ENCODE peak calls at places on chromosomes 16 and 17, in six cellular contexts. C is mesendoderm, G is H9, K is IMR-90, F is H1, N is neuronal stem cell. H is an unnamed sample.

GRCh38 chr17:74619077-74619673 is 4.4 kb downstream of the CD300E start:
- DNase-seq in F (no peak), K (no peak), C (no peak), G (no peak), N (no peak), H (no peak)

GRCh38 chr17:41665566-41666335 is 22.9 kb upstream of the EIF1 start:
- DNase-seq in F (peak; percentile 97), C (peak; percentile 87), N (peak; percentile 81), G (peak; percentile 95), K (peak; percentile 74), H (peak; percentile 77)

GRCh38 chr16:68299571-68300453 is 10.9 kb downstream of the SLC7A6OS start:
- DNase-seq in K (no peak), F (no peak), C (no peak), G (no peak), N (no peak), H (no peak)

GRCh38 chr16:82864332-82865040 is 237.7 kb downstream of the CDH13 start:
- DNase-seq in K (no peak), C (no peak), N (no peak), F (no peak), G (no peak), H (no peak)

GRCh38 chr16:46859719-46860152 is 24.4 kb upstream of the GPT2 start:
- DNase-seq in C (peak; percentile 44), K (peak; percentile 91), N (no peak), G (no peak), F (no peak), H (peak; percentile 86)

GRCh38 chr16:27073733-27074132 is 7.0 kb downstream of the C16orf82 start:
- DNase-seq in C (no peak), K (no peak), G (no peak), F (no peak), N (no peak), H (no peak)

GRCh38 chr17:48162946-48163506 is 55.5 kb downstream of the SNX11 start:
- DNase-seq in C (no peak), K (no peak), F (no peak), G (no peak), N (no peak), H (peak; percentile 68)

GRCh38 chr17:29593546-29594440 is 861 bp downstream of the ANKRD13B start:
- DNase-seq in K (peak; percentile 24), C (peak; percentile 87), F (peak; percentile 72), N (no peak), G (peak; percentile 88), H (peak; percentile 41)

GRCh38 chr16:81697321-81697885 is 81.7 kb upstream of the PLCG2 start:
- DNase-seq in N (no peak), K (peak; percentile 54), G (peak; percentile 77), C (peak; percentile 85), F (peak; percentile 82), H (peak; percentile 56)

GRCh38 chr17:27329146-27329805 is 35.4 kb downstream of the WSB1 start:
- DNase-seq in F (peak; percentile 37), G (peak; percentile 27), C (no peak), N (no peak), K (no peak), H (no peak)

GRCh38 chr16:58481931-58482330 is 18.0 kb upstream of the NDRG4 start:
- DNase-seq in F (no peak), G (no peak), K (no peak), N (no peak), C (no peak), H (no peak)

GRCh38 chr17:75830168-75831031 is 13.8 kb downstream of the UNC13D start:
- DNase-seq in K (no peak), N (peak; percentile 44), C (peak; percentile 85), F (peak; percentile 90), G (peak; percentile 95), H (no peak)

GRCh38 chr17:60601443-60602384 is 1.7 kb downstream of the PPM1D start:
- DNase-seq in K (peak; percentile 81), G (peak; percentile 62), N (peak; percentile 36), C (peak; percentile 82), F (peak; percentile 63), H (peak; percentile 85)

GRCh38 chr17:76033139-76033538 is 6.0 kb upstream of the EVPL start:
- DNase-seq in K (no peak), C (no peak), F (no peak), G (no peak), N (no peak), H (no peak)

GRCh38 chr17:36600936-36601302 is 464 bp upstream of the MRM1 start:
- DNase-seq in F (no peak), K (no peak), G (no peak), C (no peak), N (no peak), H (no peak)

GRCh38 chr16:17448640-17449638 is 21.8 kb downstream of the XYLT1 start:
- DNase-seq in N (no peak), F (no peak), K (no peak), C (no peak), G (no peak), H (no peak)

GRCh38 chr17:40074871-40075215 is 12.1 kb downstream of the THRA start:
- DNase-seq in K (no peak), F (no peak), C (no peak), N (no peak), G (no peak), H (no peak)

GRCh38 chr17:47615766-47616424 is 33.8 kb upstream of the KPNB1 start:
- DNase-seq in G (no peak), N (peak; percentile 49), F (no peak), C (peak; percentile 49), K (peak; percentile 62), H (peak; percentile 65)

GRCh38 chr17:2123467-2124251 is 68.8 kb downstream of the HIC1 start:
- DNase-seq in C (peak; percentile 15), K (peak; percentile 34), N (no peak), G (no peak), F (no peak), H (peak; percentile 50)

GRCh38 chr16:53087101-53087500 is 32.3 kb downstream of the CHD9 start:
- DNase-seq in N (no peak), K (peak; percentile 72), C (peak; percentile 84), F (no peak), G (no peak), H (no peak)

GRCh38 chr17:56593073-56593740 is at the start of gene NOG:
- DNase-seq in N (peak; percentile 77), C (peak; percentile 87), G (peak; percentile 73), K (peak; percentile 54), F (peak; percentile 73), H (peak; percentile 77)

GRCh38 chr17:27247071-27247957 is 46.6 kb upstream of the WSB1 start:
- DNase-seq in F (no peak), G (no peak), C (peak; percentile 14), K (peak; percentile 85), N (no peak), H (peak; percentile 74)

GRCh38 chr16:17265177-17265576 is 205.6 kb downstream of the XYLT1 start:
- DNase-seq in C (no peak), F (no peak), K (no peak), G (no peak), N (no peak), H (no peak)

GRCh38 chr17:81681672-81682071 is 1.9 kb downstream of the ARL16 start:
- DNase-seq in F (no peak), G (no peak), C (no peak), N (no peak), K (no peak), H (no peak)

GRCh38 chr16:19708498-19709205 is 9.4 kb downstream of the KNOP1 start:
- DNase-seq in N (no peak), G (no peak), C (peak; percentile 52), F (no peak), K (no peak), H (peak; percentile 42)

GRCh38 chr17:39473310-39473709 is 12.0 kb downstream of the CDK12 start:
- DNase-seq in K (no peak), N (no peak), F (no peak), C (no peak), G (no peak), H (no peak)

GRCh38 chr17:64357191-64357981 is 33.3 kb downstream of the PECAM1 start:
- DNase-seq in N (no peak), C (peak; percentile 36), K (peak; percentile 94), G (peak; percentile 46), F (no peak), H (peak; percentile 91)

DNA sequence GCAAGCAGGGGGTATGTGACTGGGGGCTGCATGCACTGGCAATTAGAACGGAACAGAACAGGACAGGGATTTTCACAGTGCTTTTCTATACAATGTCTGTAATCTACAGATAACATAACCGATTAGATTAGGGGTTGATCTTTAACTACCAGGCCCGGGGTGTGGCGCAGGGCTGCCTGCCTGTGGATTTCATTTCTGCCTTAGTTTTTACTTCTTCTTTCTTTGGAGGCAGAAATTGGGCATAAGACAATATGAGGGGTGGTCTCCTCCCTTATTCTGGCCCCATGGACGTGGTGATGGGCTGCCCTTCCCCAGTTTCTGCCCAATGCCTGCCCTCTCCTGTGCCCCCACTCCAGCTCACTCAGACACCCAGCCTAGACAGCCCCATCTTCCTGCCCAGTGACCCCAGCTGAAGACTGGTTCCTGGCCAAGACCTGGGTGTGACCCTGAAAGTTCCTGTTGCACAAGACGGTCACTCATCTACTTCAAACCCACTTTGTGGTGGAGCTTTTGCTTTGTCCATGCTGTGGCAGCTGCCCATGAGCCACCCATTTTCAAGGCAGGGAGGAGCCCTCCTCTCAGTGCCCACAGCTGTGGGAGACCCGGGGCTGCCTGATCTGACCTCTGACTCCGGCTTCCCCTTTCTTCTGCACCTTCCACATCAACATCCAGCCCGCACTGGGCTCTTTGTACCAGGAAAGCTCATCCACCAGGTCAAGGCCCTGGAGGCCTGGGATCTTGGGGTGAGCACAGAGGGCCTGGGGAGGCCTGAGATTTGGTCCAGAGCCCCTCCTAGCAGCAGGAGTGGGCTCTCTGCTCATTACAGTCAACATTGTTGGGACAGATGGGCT is 18.6 kb downstream of the ALOX12B start:
- DNase-seq in C (no peak), N (no peak), F (no peak), K (no peak), G (no peak), H (no peak)
- H2BK15ac ChIP-seq in C (no peak overlapping the region), N (no peak overlapping the region), F (no peak overlapping the region), K (no peak overlapping the region), G (no peak overlapping the region), H (no peak overlapping the region)

GRCh38 chr17:17027442-17028058 is 14.7 kb upstream of the MPRIP start:
- DNase-seq in N (no peak), K (no peak), C (no peak), G (no peak), F (no peak), H (no peak)
- H2BK15ac ChIP-seq in N (peak overlapping the region; percentile 42), K (no peak overlapping the region), C (no peak overlapping the region), G (no peak overlapping the region), F (peak overlapping the region; percentile 88), H (no peak overlapping the region)

GRCh38 chr17:11308550-11308949 is 67.5 kb downstream of the SHISA6 start:
- DNase-seq in G (peak; percentile 50), K (no peak), F (no peak), C (no peak), N (no peak), H (no peak)
- H2BK15ac ChIP-seq in G (no peak overlapping the region), K (no peak overlapping the region), F (no peak overlapping the region), C (no peak overlapping the region), N (no peak overlapping the region), H (no peak overlapping the region)

GRCh38 chr17:58763263-58763662 is 7.6 kb downstream of the PPM1E start:
- DNase-seq in C (no peak), N (no peak), F (no peak), G (no peak), K (no peak), H (no peak)
- H2BK15ac ChIP-seq in C (no peak overlapping the region), N (no peak overlapping the region), F (no peak overlapping the region), G (no peak overlapping the region), K (no peak overlapping the region), H (no peak overlapping the region)

H was measured in mesenchymal stem cell.